ENCODE peak calls at places on chromosomes 12 and 14, in five cellular contexts. H is left lobe of liver; T is HCT116; Z is Right ventricle myocardium inferior; N is CD4-positive, alpha-beta T cell. R is an unnamed sample.

GRCh38 chr12:2212971-2213869 is 160.4 kb downstream of the CACNA1C start:
- ATAC-seq in H (no peak), T (no peak), Z (peak), N (no peak), R (no peak)

GRCh38 chr12:14981049-14981448 is 8.2 kb downstream of the PDE6H start:
- ATAC-seq in H (peak), T (no peak), Z (peak), N (no peak), R (no peak)

GRCh38 chr14:88488081-88488480 is 66.7 kb downstream of the PTPN21 start:
- ATAC-seq in H (no peak), T (no peak), Z (no peak), N (no peak), R (no peak)

GRCh38 chr12:27545666-27546065 is 21.7 kb downstream of the PPFIBP1 start:
- ATAC-seq in H (peak), T (no peak), Z (no peak), N (no peak), R (no peak)

GRCh38 chr14:88681755-88682494 is 110.8 kb downstream of the EML5 start:
- ATAC-seq in H (peak), T (no peak), Z (no peak), N (no peak), R (no peak)

GRCh38 chr14:84025258-84026012 is 1504.5 kb upstream of the FLRT2 start:
- ATAC-seq in H (no peak), T (no peak), Z (peak), N (no peak), R (no peak)

GRCh38 chr12:48602192-48602989 is 32.5 kb upstream of the LALBA start:
- ATAC-seq in H (no peak), T (no peak), Z (no peak), N (no peak), R (peak)

GRCh38 chr14:74249433-74250375 is 10.5 kb downstream of the VSX2 start:
- ATAC-seq in H (no peak), T (no peak), Z (no peak), N (no peak), R (no peak)

GRCh38 chr12:46332260-46332659 is 40.3 kb downstream of the SLC38A2 start:
- ATAC-seq in H (no peak), T (no peak), Z (no peak), N (no peak), R (no peak)

GRCh38 chr14:94306047-94306978 is 13.2 kb upstream of the SERPINA10 start:
- ATAC-seq in H (peak), T (no peak), Z (no peak), N (no peak), R (no peak)

GRCh38 chr14:94571395-94571794 is 9.8 kb upstream of the SERPINA5 start:
- ATAC-seq in H (peak), T (no peak), Z (peak), N (no peak), R (no peak)

GRCh38 chr14:92645841-92646478 is 102.5 kb downstream of the LGMN start:
- ATAC-seq in H (peak), T (no peak), Z (no peak), N (no peak), R (no peak)

GRCh38 chr14:28116716-28117115 is 649.9 kb upstream of the FOXG1 start:
- ATAC-seq in H (no peak), T (no peak), Z (no peak), N (no peak), R (no peak)

GRCh38 chr14:95535226-95536021 is 574 bp downstream of the GLRX5 start:
- ATAC-seq in H (no peak), T (peak), Z (no peak), N (no peak), R (no peak)

GRCh38 chr14:103140316-103141109 is 17.3 kb downstream of the TNFAIP2 start:
- ATAC-seq in H (no peak), T (peak), Z (no peak), N (no peak), R (no peak)

GRCh38 chr12:62250671-62251608 is 9.3 kb upstream of the USP15 start:
- ATAC-seq in H (peak), T (no peak), Z (peak), N (peak), R (peak)

GRCh38 chr12:68169213-68169889 is 9.8 kb upstream of the IFNG start:
- ATAC-seq in H (no peak), T (no peak), Z (no peak), N (no peak), R (peak)

GRCh38 chr14:53539489-53540126 is 386.5 kb upstream of the DDHD1 start:
- ATAC-seq in H (peak), T (peak), Z (peak), N (no peak), R (no peak)

GRCh38 chr12:52139147-52139546 is 52.7 kb downstream of the KRT80 start:
- ATAC-seq in H (no peak), T (peak), Z (no peak), N (no peak), R (no peak)

GRCh38 chr14:23130875-23131274 is 11.8 kb upstream of the CEBPE start:
- ATAC-seq in H (peak), T (no peak), Z (no peak), N (no peak), R (no peak)

GRCh38 chr14:74980746-74981661 is 21.7 kb upstream of the EIF2B2 start:
- ATAC-seq in H (no peak), T (no peak), Z (no peak), N (no peak), R (no peak)

GRCh38 chr14:53523226-53523625 is 370.1 kb upstream of the DDHD1 start:
- ATAC-seq in H (peak), T (no peak), Z (no peak), N (no peak), R (no peak)

GRCh38 chr12:7948585-7949264 is 12.7 kb upstream of the SLC2A3 start:
- ATAC-seq in H (no peak), T (no peak), Z (no peak), N (no peak), R (no peak)

GRCh38 chr12:121170581-121171260 is 38.0 kb downstream of the P2RX7 start:
- ATAC-seq in H (no peak), T (no peak), Z (no peak), N (no peak), R (peak)

GRCh38 chr14:72513994-72514659 is 379.8 kb downstream of the DPF3 start:
- ATAC-seq in H (peak), T (peak), Z (no peak), N (no peak), R (no peak)

GRCh38 chr12:124774054-124774461 is 89.6 kb downstream of the SCARB1 start:
- ATAC-seq in H (peak), T (no peak), Z (no peak), N (no peak), R (peak)

GRCh38 chr12:131267576-131267975 is 313.9 kb downstream of the ADGRD1 start:
- ATAC-seq in H (no peak), T (no peak), Z (no peak), N (no peak), R (no peak)

GRCh38 chr14:65320661-65321308 is 91.7 kb upstream of the FUT8 start:
- ATAC-seq in H (no peak), T (no peak), Z (no peak), N (no peak), R (peak)

GRCh38 chr12:58310828-58311273 is 369.5 kb downstream of the ATP23 start:
- ATAC-seq in H (peak), T (peak), Z (no peak), N (no peak), R (no peak)

GRCh38 chr14:69863083-69863482 is 16.1 kb upstream of the SMOC1 start:
- ATAC-seq in H (peak), T (no peak), Z (no peak), N (no peak), R (no peak)

GRCh38 chr12:123150273-123150803 is 552 bp downstream of the PITPNM2 start:
- ATAC-seq in H (peak), T (peak), Z (peak), N (peak), R (peak)

R was measured in activated T-helper 17 cell treated with anti-CD3 and anti-CD28 coated beads, Interleukin-2, amount 50 U/mL, for 72 hours.